ENCODE peak calls at places on chromosomes 2 and 18, in five cellular contexts. N is transverse colon, I is HCT116, B is adrenal gland, T is uterus. H is an unnamed sample.

GRCh38 chr2:197168705-197169104 is 141.9 kb downstream of the ANKRD44 start:
- DNase-seq in I (peak; percentile 52), N (peak; percentile 80), T (peak; percentile 39), B (peak; percentile 58), H (peak; percentile 78)

GRCh38 chr2:223846524-223846923 is 9.1 kb upstream of the AP1S3 start:
- DNase-seq in N (no peak), I (no peak), B (no peak), T (no peak), H (no peak)

GRCh38 chr2:27891063-27891819 is 712 bp downstream of the BABAM2 start:
- DNase-seq in B (peak; percentile 93), N (peak; percentile 88), T (peak; percentile 78), I (peak; percentile 78), H (peak; percentile 95)

GRCh38 chr2:176174850-176175728 is 13.4 kb upstream of the HOXD1 start:
- DNase-seq in T (peak; percentile 71), N (peak; percentile 45), B (peak; percentile 74), I (no peak), H (no peak)

GRCh38 chr2:177585234-177585863 is 192.8 kb downstream of the AGPS start:
- DNase-seq in I (no peak), B (no peak), T (no peak), N (no peak), H (peak; percentile 70)

GRCh38 chr2:21303876-21304275 is 180.1 kb downstream of the TDRD15 start:
- DNase-seq in T (no peak), I (no peak), N (no peak), B (no peak), H (no peak)

GRCh38 chr18:32771871-32772499 is 838 bp downstream of the KLHL14 start:
- DNase-seq in B (no peak), I (no peak), N (no peak), T (no peak), H (peak; percentile 63)

GRCh38 chr2:85728883-85729824 is 24.6 kb upstream of the ATOH8 start:
- DNase-seq in N (peak; percentile 89), T (peak; percentile 93), B (peak; percentile 90), I (peak; percentile 39), H (peak; percentile 94)

GRCh38 chr18:8450013-8450412 is 159.2 kb upstream of the RAB12 start:
- DNase-seq in T (no peak), B (no peak), I (peak; percentile 37), N (no peak), H (no peak)

GRCh38 chr2:8535821-8536685 is 145.8 kb upstream of the ID2 start:
- DNase-seq in N (no peak), T (peak; percentile 73), I (no peak), B (no peak), H (peak; percentile 66)

GRCh38 chr2:218859994-218860831 is 608 bp downstream of the WNT6 start:
- DNase-seq in N (no peak), I (no peak), B (no peak), T (peak; percentile 11), H (peak; percentile 59)

GRCh38 chr2:184685999-184686841 is 87.9 kb downstream of the ZNF804A start:
- DNase-seq in I (no peak), N (no peak), T (no peak), B (no peak), H (no peak)

GRCh38 chr2:73293534-73294171 is at the start of gene EGR4:
- DNase-seq in B (peak; percentile 60), I (peak; percentile 64), T (no peak), N (peak; percentile 55), H (peak; percentile 67)

GRCh38 chr2:47097563-47097962 is 57.5 kb downstream of the STPG4 start:
- DNase-seq in I (no peak), T (no peak), N (no peak), B (no peak), H (no peak)

GRCh38 chr2:29583104-29583503 is 338.3 kb downstream of the ALK start:
- DNase-seq in N (no peak), B (no peak), T (no peak), I (no peak), H (no peak)

GRCh38 chr2:72999729-73000725 is 71.5 kb downstream of the SFXN5 start:
- DNase-seq in N (no peak), I (no peak), T (peak; percentile 8), B (no peak), H (no peak)

GRCh38 chr2:20625491-20625919 is 25.4 kb downstream of the HS1BP3 start:
- DNase-seq in N (no peak), B (no peak), T (no peak), I (no peak), H (peak; percentile 57)

GRCh38 chr2:201256001-201256544 is 4.3 kb upstream of the CASP8 start:
- DNase-seq in B (no peak), I (no peak), T (no peak), N (no peak), H (no peak)

GRCh38 chr2:239311132-239312040 is 89.4 kb downstream of the HDAC4 start:
- DNase-seq in I (no peak), T (peak; percentile 55), N (peak; percentile 35), B (peak; percentile 42), H (peak; percentile 93)

GRCh38 chr2:25400576-25401241 is 59.0 kb upstream of the DNMT3A start:
- DNase-seq in T (no peak), N (no peak), B (no peak), I (no peak), H (no peak)

GRCh38 chr2:241229563-241230401 is 41.3 kb downstream of the ANO7 start:
- DNase-seq in T (no peak), N (no peak), I (no peak), B (no peak), H (no peak)

GRCh38 chr2:216804357-216805350 is 55.2 kb downstream of the TNP1 start:
- DNase-seq in B (no peak), I (no peak), N (no peak), T (peak; percentile 34), H (no peak)

GRCh38 chr2:48250943-48251342 is 279.0 kb upstream of the STON1 start:
- DNase-seq in N (no peak), I (no peak), T (no peak), B (no peak), H (no peak)

GRCh38 chr2:227402959-227403358 is 15.2 kb upstream of the SCYGR1 start:
- DNase-seq in I (no peak), T (no peak), B (no peak), N (no peak), H (no peak)

GRCh38 chr2:182432051-182432450 is 5.2 kb upstream of the PDE1A start:
- DNase-seq in N (no peak), I (no peak), B (no peak), T (no peak), H (no peak)

GRCh38 chr2:182426915-182427233 is at the start of gene PDE1A:
- DNase-seq in N (peak; percentile 6), T (no peak), B (no peak), I (no peak), H (no peak)

GRCh38 chr2:182422864-182423263 is 4.0 kb downstream of the PDE1A start:
- DNase-seq in T (no peak), B (no peak), N (no peak), I (no peak), H (no peak)

DNA sequence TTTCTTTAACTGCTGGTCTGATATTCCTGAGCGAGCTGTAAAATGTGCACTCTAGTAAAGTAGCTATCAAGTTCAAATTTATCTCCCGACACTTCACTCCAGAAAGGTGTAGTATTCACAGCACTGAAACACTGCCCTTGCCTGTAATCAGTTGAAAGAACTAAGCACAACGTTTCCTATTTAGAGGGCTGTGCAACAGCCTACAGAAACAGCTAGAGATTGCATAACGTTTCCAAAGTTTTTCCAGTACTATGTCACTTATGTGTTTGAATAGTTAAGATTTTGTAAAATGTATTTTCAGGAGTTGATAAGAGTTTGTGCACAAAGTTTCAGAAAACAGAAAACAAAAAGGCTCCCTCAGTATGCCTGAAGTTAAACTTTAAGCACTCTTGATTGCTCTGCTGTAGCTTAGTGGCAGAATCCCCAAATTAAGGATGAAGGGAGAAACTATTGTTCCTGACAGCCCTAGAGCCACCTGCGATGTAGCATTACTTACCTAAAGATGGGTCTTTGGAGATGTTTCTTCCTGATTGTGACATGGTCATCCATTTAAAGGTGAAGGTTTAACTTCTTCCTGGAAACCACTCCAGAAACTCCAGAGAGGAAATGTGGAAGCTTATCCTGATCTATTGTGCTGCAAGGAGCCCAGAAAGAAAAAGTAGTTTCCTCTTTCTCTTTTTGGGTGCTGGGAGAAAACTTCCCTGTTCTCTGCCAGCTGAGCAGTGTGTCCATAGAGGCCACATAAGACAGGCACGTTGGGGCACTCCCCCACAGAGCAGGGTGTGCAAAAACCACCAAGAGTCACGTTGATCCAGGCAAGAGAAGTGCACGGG is 538 bp downstream of the PDE1A start:
- DNase-seq in N (no peak), I (no peak), T (peak; percentile 21), B (no peak), H (no peak)
- H3K27ac ChIP-seq in N (peak overlapping the region; percentile 75), I (no peak overlapping the region), T (peak overlapping the region; percentile 71), B (peak overlapping the region; percentile 47), H (peak overlapping the region; percentile 70)

DNA sequence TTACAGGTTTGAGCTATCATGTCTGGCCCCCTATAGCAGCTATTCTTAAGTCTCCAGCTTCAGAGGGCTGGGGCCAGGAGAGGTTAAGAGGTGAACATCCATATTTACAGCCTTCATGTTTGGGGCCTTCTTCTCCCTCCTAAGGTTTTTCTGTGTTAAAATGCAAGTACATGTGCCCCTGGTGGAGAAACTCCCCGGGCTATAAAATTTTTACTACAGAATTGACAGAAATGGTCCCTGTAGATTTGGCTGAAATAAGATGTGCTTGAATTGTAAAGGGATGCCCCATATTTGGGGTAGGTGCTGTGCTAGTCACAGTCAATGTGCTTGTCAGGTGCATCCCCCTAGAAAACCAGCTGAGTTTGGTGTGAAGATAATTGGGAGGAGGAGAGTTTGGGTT is 263.3 kb upstream of the CXCR4 start:
- DNase-seq in B (no peak), I (no peak), N (no peak), T (no peak), H (no peak)
- H3K4me3 ChIP-seq in B (no peak overlapping the region), I (no peak overlapping the region), N (no peak overlapping the region), T (no peak overlapping the region), H (no peak overlapping the region)

GRCh38 chr18:22428672-22429071 is 11.0 kb upstream of the CTAGE1 start:
- DNase-seq in I (no peak), B (no peak), N (no peak), T (no peak), H (no peak)
- TF ChIP-seq POLR2A in I (no peak), B (no peak), N (no peak), T (no peak), H (no peak)

DNA sequence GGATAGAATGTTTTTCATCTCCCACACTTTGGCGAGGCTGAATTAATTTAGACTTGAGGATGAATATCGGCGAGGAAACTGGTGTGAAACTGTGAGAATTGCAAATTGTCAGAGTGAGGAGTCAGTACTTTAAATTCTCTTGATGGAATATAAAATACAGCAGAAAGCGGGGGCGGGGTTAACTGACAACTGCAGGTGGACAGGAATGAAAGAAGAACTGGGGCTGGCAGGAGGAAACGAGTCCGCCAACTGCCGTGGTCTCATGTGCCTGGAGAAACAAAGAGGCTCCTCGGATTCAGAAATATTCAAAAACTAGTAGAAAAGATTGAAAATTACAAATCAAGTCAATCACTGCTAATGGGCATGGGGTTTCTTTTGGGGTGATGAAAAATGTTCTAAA is 44.3 kb downstream of the MOGAT1 start:
- DNase-seq in B (no peak), N (peak; percentile 14), T (no peak), I (no peak), H (no peak)
- H3K27ac ChIP-seq in B (no peak overlapping the region), N (no peak overlapping the region), T (no peak overlapping the region), I (no peak overlapping the region), H (no peak overlapping the region)